ENCODE peak calls at places on chromosomes 13 and 19, in four cellular contexts. One of them, this sample, is unnamed.

GRCh38 chr13:108463365-108463764 is 166.0 kb upstream of the MYO16 start:
- DNase-seq in HCT116: no peak
- DNase-seq in fibroblast of lung: peak
- DNase-seq in PC-3: peak
- DNase-seq in this sample: peak

GRCh38 chr13:33367931-33368330 is 82.4 kb upstream of the STARD13 start:
- DNase-seq in HCT116: no peak
- DNase-seq in fibroblast of lung: no peak
- DNase-seq in PC-3: no peak
- DNase-seq in this sample: no peak

GRCh38 chr19:35712529-35712909 is 5.3 kb upstream of the KMT2B start:
- DNase-seq in HCT116: no peak
- DNase-seq in fibroblast of lung: no peak
- DNase-seq in PC-3: no peak
- DNase-seq in this sample: no peak

GRCh38 chr13:102779426-102780159 is 6.0 kb upstream of the TEX30 start:
- DNase-seq in HCT116: no peak
- DNase-seq in fibroblast of lung: no peak
- DNase-seq in PC-3: no peak
- DNase-seq in this sample: no peak

GRCh38 chr19:53518716-53519115 is 19.2 kb upstream of the ZNF331 start:
- DNase-seq in HCT116: no peak
- DNase-seq in fibroblast of lung: no peak
- DNase-seq in PC-3: no peak
- DNase-seq in this sample: no peak

GRCh38 chr19:8097681-8098567 is 45.4 kb downstream of the CCL25 start:
- DNase-seq in HCT116: no peak
- DNase-seq in fibroblast of lung: no peak
- DNase-seq in PC-3: no peak
- DNase-seq in this sample: no peak

GRCh38 chr13:95970878-95971277 is 82.3 kb downstream of the UGGT2 start:
- DNase-seq in HCT116: no peak
- DNase-seq in fibroblast of lung: no peak
- DNase-seq in PC-3: no peak
- DNase-seq in this sample: no peak

GRCh38 chr19:36103040-36103626 is 7.8 kb upstream of the OVOL3 start:
- DNase-seq in HCT116: no peak
- DNase-seq in fibroblast of lung: no peak
- DNase-seq in PC-3: no peak
- DNase-seq in this sample: no peak

GRCh38 chr13:29976535-29976934 is 126.1 kb upstream of the UBL3 start:
- DNase-seq in HCT116: no peak
- DNase-seq in fibroblast of lung: no peak
- DNase-seq in PC-3: no peak
- DNase-seq in this sample: no peak

GRCh38 chr13:73060251-73061160 is 1.7 kb downstream of the KLF5 start:
- DNase-seq in HCT116: no peak
- DNase-seq in fibroblast of lung: peak
- DNase-seq in PC-3: peak
- DNase-seq in this sample: peak
- TF ChIP-seq EZH2 in HCT116: no peak
- TF ChIP-seq EZH2 in fibroblast of lung: no peak
- TF ChIP-seq EZH2 in PC-3: no peak
- TF ChIP-seq EZH2 in this sample: no peak

GRCh38 chr19:460877-461609 is at the start of gene SHC2:
- DNase-seq in HCT116: no peak
- DNase-seq in fibroblast of lung: no peak
- DNase-seq in PC-3: no peak
- DNase-seq in this sample: no peak

GRCh38 chr19:459724-460511 is 915 bp downstream of the SHC2 start:
- DNase-seq in HCT116: no peak
- DNase-seq in fibroblast of lung: peak
- DNase-seq in PC-3: peak
- DNase-seq in this sample: peak

GRCh38 chr19:463483-464130 is 2.8 kb upstream of the SHC2 start:
- DNase-seq in HCT116: no peak
- DNase-seq in fibroblast of lung: no peak
- DNase-seq in PC-3: no peak
- DNase-seq in this sample: no peak

GRCh38 chr19:464146-464545 is 3.3 kb upstream of the SHC2 start:
- DNase-seq in HCT116: no peak
- DNase-seq in fibroblast of lung: no peak
- DNase-seq in PC-3: no peak
- DNase-seq in this sample: no peak

GRCh38 chr19:461664-462551 is 1.1 kb upstream of the SHC2 start:
- DNase-seq in HCT116: no peak
- DNase-seq in fibroblast of lung: no peak
- DNase-seq in PC-3: peak
- DNase-seq in this sample: no peak
- TF ChIP-seq EZH2 in HCT116: no peak
- TF ChIP-seq EZH2 in fibroblast of lung: peak
- TF ChIP-seq EZH2 in PC-3: no peak
- TF ChIP-seq EZH2 in this sample: peak

DNA sequence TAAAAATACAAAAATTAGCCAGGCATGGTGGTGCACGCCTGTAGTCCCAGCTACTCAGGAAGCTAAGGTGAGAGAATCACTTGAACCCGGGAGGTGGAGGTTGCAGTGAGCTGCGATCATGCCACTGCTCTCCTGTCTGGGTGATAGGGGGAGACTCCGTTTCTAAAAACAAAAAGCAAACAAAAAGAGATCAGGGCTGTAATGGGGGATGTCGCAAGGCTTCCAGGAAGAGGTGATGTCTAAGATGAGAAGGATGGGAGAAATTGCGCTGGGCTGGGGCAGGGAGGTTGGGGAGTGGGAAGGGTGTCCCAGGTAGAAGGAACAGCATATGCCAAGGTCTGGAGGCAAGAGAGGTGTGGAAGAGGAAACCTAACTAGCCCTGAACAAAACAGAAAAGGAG is 36.1 kb downstream of the PTPRS start:
- DNase-seq in HCT116: no peak
- DNase-seq in fibroblast of lung: no peak
- DNase-seq in PC-3: no peak
- DNase-seq in this sample: no peak
- TF ChIP-seq EZH2 in HCT116: no peak
- TF ChIP-seq EZH2 in fibroblast of lung: no peak
- TF ChIP-seq EZH2 in PC-3: no peak
- TF ChIP-seq EZH2 in this sample: no peak

DNA sequence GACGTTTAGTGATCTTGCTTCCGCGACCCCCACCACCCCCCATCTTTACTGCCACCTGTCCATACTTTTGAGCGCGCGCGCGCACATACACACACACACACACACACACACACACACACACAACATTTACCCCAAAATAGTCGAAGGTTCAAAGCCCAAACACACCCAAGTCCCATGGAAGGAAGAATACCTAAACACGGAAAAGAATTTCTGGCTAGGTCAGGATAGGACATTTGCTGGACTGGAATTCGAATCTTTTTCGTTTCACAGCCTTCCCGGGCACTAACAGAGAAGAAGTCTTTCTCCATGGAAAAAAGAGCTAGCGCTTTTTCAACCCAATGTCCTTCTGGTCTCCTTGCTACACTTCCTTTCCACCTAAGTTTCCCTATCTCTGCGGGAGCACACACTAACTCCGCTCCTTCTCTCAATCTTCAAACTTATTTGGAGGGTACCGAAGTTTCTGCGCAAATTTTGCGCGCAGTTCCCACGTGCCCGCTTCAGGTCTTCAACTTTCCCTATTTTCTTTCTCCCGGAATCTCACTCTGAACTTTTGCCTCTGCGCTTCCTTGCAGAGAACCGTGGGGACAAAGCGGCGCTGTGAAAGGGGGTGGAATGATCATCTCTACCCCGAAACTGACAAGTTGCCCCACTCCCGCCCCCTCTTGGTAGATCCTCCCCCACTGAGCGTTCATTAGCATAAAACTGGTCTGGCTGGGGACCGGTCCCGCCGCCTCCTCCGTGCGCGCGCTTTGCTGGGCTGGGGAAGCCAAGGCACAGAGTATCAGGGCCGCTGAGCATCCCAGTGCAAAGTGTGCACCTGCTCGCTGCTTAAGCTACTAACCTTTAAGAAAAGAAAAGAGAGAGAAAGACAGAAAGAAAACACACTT is 2.7 kb downstream of the DACH1 start:
- DNase-seq in HCT116: no peak
- DNase-seq in fibroblast of lung: peak
- DNase-seq in PC-3: no peak
- DNase-seq in this sample: no peak
- TF ChIP-seq EZH2 in HCT116: no peak
- TF ChIP-seq EZH2 in fibroblast of lung: no peak
- TF ChIP-seq EZH2 in PC-3: no peak
- TF ChIP-seq EZH2 in this sample: no peak

DNA sequence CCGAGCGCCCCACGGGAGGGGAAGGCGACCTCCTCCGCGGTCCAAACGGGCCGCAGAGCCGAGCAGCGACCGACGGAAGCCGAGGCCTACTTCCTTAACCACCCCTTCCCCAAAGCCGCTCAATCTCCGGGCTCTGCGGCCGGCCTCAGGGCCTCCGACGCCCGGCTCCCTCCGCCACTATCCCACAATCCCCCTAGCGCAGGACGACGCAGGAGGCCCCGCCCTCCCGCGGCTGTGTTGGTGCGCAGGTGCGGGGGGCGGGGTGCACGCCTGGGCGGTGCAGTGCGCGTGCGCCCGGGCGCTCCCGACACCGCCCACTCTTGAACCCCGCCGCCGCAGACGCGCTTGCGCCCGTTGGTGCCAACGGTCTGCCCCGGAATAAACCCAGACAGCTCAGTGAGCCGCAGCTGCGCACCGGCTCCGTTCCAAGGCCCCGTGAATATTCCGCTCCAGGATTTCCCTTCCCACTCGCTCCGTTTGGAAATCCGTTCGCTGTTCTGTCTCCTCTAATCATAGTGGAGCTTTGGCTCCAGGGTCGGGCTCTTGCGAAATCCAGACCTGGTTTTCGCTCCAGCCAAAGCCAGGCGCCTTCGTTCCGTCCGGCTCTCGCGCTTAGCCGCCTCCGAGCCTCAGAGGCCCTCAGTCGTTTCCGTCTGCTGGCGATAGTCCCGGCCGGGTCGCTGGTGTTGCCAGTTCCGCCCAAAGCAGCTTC is at the start of gene PPP6R1:
- DNase-seq in HCT116: peak
- DNase-seq in fibroblast of lung: peak
- DNase-seq in PC-3: peak
- DNase-seq in this sample: peak
- TF ChIP-seq EZH2 in HCT116: no peak
- TF ChIP-seq EZH2 in fibroblast of lung: no peak
- TF ChIP-seq EZH2 in PC-3: no peak
- TF ChIP-seq EZH2 in this sample: no peak

DNA sequence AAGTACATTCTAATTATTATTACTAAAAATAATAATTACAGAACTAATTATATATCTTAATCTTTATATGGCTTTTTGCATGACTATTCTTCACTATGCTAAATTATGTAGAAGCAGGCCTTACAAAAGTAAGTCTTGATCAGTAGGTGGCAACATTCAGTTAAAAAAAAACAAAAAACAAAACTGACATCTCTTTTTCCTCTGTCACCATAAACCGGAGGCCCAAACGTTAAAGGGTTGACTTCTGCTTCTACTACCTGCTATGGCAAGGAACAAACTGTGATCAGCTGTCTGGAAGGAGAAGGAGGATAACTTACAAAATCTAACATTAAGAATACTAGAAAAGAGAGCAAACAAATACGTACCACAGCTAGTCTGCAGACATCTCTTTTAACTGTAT is 1525.6 kb downstream of the SLITRK1 start:
- DNase-seq in HCT116: no peak
- DNase-seq in fibroblast of lung: peak
- DNase-seq in PC-3: peak
- DNase-seq in this sample: no peak
- TF ChIP-seq EZH2 in HCT116: no peak
- TF ChIP-seq EZH2 in fibroblast of lung: no peak
- TF ChIP-seq EZH2 in PC-3: no peak
- TF ChIP-seq EZH2 in this sample: no peak

GRCh38 chr13:41457589-41458186 is 338 bp downstream of the RGCC start:
- DNase-seq in HCT116: no peak
- DNase-seq in fibroblast of lung: no peak
- DNase-seq in PC-3: no peak
- DNase-seq in this sample: no peak
- TF ChIP-seq EZH2 in HCT116: no peak
- TF ChIP-seq EZH2 in fibroblast of lung: no peak
- TF ChIP-seq EZH2 in PC-3: no peak
- TF ChIP-seq EZH2 in this sample: peak

DNA sequence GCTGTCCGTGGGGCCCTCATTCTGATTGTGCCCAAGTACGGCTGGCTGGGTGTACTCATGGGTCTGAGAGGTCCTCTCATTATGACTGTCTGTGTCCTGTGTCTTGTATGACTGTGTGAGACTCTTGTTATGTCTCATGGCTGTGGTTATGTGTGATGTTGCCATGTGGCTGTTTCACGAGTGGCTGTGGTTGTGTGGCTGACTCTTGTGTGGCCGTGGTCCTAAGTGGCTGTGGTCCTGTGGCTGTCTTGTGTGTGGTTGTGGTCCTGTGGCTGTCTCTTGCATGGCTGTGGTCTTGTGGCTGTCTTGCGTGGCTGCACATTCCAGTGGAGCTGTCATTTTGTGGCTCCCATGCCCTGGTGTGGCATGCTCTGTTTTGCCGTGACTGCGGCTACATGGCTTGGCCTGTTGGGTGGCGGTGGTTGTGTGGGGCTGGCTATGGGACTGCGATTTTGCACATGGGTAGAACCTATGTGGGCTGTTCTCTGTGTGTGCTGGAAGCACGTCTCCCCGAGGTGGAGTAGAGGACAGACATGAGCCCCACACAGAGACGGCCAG is 2.5 kb downstream of the LYL1 start:
- DNase-seq in HCT116: no peak
- DNase-seq in fibroblast of lung: no peak
- DNase-seq in PC-3: no peak
- DNase-seq in this sample: no peak
- TF ChIP-seq EZH2 in HCT116: no peak
- TF ChIP-seq EZH2 in fibroblast of lung: no peak
- TF ChIP-seq EZH2 in PC-3: no peak
- TF ChIP-seq EZH2 in this sample: no peak

DNA sequence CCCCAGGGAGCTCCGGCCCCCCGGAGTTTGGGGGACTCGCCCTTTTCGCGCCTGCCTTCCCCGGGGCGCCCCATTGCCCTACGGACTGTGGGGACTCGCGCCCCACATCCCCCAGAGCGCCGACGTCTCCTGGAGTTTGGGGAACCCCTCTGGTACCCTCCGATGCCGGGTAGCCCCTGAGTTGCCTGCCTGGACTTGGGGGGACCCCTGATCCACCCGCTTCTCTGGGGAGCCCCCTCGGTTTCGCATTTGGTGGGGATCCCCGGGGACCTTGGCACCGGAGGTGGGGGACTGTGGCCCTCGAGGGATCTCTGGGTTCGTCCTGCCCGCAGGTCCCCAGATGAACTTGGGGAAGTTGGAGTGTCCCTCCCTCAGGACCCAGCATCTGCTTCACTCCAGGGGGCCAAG is 782 bp downstream of the EFNA2 start:
- DNase-seq in HCT116: no peak
- DNase-seq in fibroblast of lung: no peak
- DNase-seq in PC-3: no peak
- DNase-seq in this sample: no peak
- TF ChIP-seq EZH2 in HCT116: no peak
- TF ChIP-seq EZH2 in fibroblast of lung: no peak
- TF ChIP-seq EZH2 in PC-3: peak
- TF ChIP-seq EZH2 in this sample: peak

This sample was measured in astrocyte.